ENCODE peak calls at places on chromosome 18, in six cellular contexts. E, T, S, Q, H and P are unnamed samples.

GRCh38 chr18:74980669-74981068 is 228.3 kb downstream of the PTGR3 start:
- DNase-seq in H (no peak), T (no peak), E (no peak), S (peak), Q (no peak), P (peak)

GRCh38 chr18:37170984-37171383 is 342.1 kb downstream of the KIAA1328 start:
- DNase-seq in T (no peak), E (no peak), S (no peak), H (no peak), Q (no peak), P (no peak)

GRCh38 chr18:12750076-12750707 is 47.4 kb downstream of the PSMG2 start:
- DNase-seq in H (no peak), S (no peak), T (no peak), E (no peak), Q (no peak), P (no peak)

GRCh38 chr18:9025104-9025838 is 77.2 kb upstream of the NDUFV2 start:
- DNase-seq in S (no peak), T (peak), H (peak), Q (no peak), E (no peak), P (no peak)

GRCh38 chr18:74290831-74291770 is 662 bp downstream of the CYB5A start:
- DNase-seq in S (no peak), H (peak), E (no peak), T (no peak), Q (peak), P (no peak)

GRCh38 chr18:59983506-59983905 is 83.7 kb downstream of the PMAIP1 start:
- DNase-seq in H (no peak), S (no peak), T (no peak), Q (no peak), E (no peak), P (no peak)

GRCh38 chr18:42644729-42645131 is 470.8 kb downstream of the RIT2 start:
- DNase-seq in E (no peak), T (no peak), Q (no peak), S (no peak), H (no peak), P (no peak)

GRCh38 chr18:68426731-68427315 is 288.1 kb downstream of the TMX3 start:
- DNase-seq in E (peak), S (no peak), H (no peak), Q (no peak), T (peak), P (no peak)

GRCh38 chr18:45688834-45689233 is 35.1 kb upstream of the SLC14A1 start:
- DNase-seq in Q (no peak), T (no peak), H (no peak), S (no peak), E (no peak), P (no peak)

GRCh38 chr18:77141401-77142118 is 9.0 kb upstream of the MBP start:
- DNase-seq in H (no peak), E (no peak), S (no peak), T (no peak), Q (no peak), P (no peak)

GRCh38 chr18:13137041-13137938 is 81.3 kb upstream of the LDLRAD4 start:
- DNase-seq in Q (peak), H (no peak), S (no peak), T (no peak), E (peak), P (no peak)

GRCh38 chr18:26307161-26307773 is 81.0 kb downstream of the TAF4B start:
- DNase-seq in H (peak), T (peak), Q (no peak), E (peak), S (peak), P (peak)